ENCODE peak calls at places on chromosome 9, in four cellular contexts. X is GM20000, J is cardiac fibroblast, N is colonic mucosa. U is an unnamed sample.

GRCh38 chr9:93579711-93580516 is 3.5 kb downstream of the PHF2 start:
- DNase-seq in X (no peak), J (no peak), N (no peak), U (no peak)

GRCh38 chr9:106482733-106483132 is 380.2 kb upstream of the ZNF462 start:
- DNase-seq in X (no peak), J (no peak), N (no peak), U (no peak)

GRCh38 chr9:127223810-127224177 is 40.8 kb upstream of the GARNL3 start:
- DNase-seq in X (no peak), J (no peak), N (no peak), U (no peak)

GRCh38 chr9:92097997-92098482 is 17.2 kb downstream of the SPTLC1 start:
- DNase-seq in X (no peak), J (peak), N (peak), U (no peak)

GRCh38 chr9:73038613-73039012 is 85.8 kb upstream of the ALDH1A1 start:
- DNase-seq in X (no peak), J (peak), N (peak), U (no peak)

GRCh38 chr9:122468735-122469134 is 9.0 kb downstream of the OR1J1 start:
- DNase-seq in X (no peak), J (peak), N (no peak), U (no peak)

GRCh38 chr9:132946624-132947295 is 2.3 kb upstream of the TSC1 start:
- DNase-seq in X (no peak), J (peak), N (no peak), U (no peak)

GRCh38 chr9:116368680-116369079 is 215.1 kb downstream of the PAPPA start:
- DNase-seq in X (no peak), J (no peak), N (no peak), U (no peak)

GRCh38 chr9:96884443-96884842 is 30.1 kb upstream of the ZNF782 start:
- DNase-seq in X (no peak), J (peak), N (peak), U (no peak)

GRCh38 chr9:98288876-98289275 is 33.4 kb upstream of the TBC1D2 start:
- DNase-seq in X (no peak), J (no peak), N (peak), U (no peak)

GRCh38 chr9:94011134-94011533 is 56.0 kb upstream of the BARX1 start:
- DNase-seq in X (no peak), J (no peak), N (peak), U (no peak)

GRCh38 chr9:37918665-37919165 is 14.8 kb upstream of the SLC25A51 start:
- DNase-seq in X (no peak), J (no peak), N (no peak), U (no peak)

GRCh38 chr9:33446507-33447403 is 638 bp downstream of the AQP3 start:
- DNase-seq in X (peak), J (peak), N (peak), U (peak)

GRCh38 chr9:107819772-107820171 is 330.2 kb upstream of the KLF4 start:
- DNase-seq in X (no peak), J (no peak), N (peak), U (no peak)

GRCh38 chr9:92954078-92954861 is 6.9 kb downstream of the FGD3 start:
- DNase-seq in X (no peak), J (peak), N (peak), U (no peak)

GRCh38 chr9:84296146-84296843 is 44.3 kb downstream of the SLC28A3 start:
- DNase-seq in X (peak), J (peak), N (no peak), U (peak)

GRCh38 chr9:32344551-32345182 is 39.8 kb upstream of the ACO1 start:
- DNase-seq in X (no peak), J (peak), N (no peak), U (no peak)

GRCh38 chr9:107841078-107841477 is 351.5 kb upstream of the KLF4 start:
- DNase-seq in X (no peak), J (no peak), N (no peak), U (no peak)

GRCh38 chr9:13550519-13550918 is 271.0 kb upstream of the MPDZ start:
- DNase-seq in X (no peak), J (no peak), N (no peak), U (no peak)

GRCh38 chr9:88781500-88782391 is 209.5 kb upstream of the S1PR3 start:
- DNase-seq in X (no peak), J (peak), N (no peak), U (no peak)

GRCh38 chr9:34644766-34645314 is 1.6 kb upstream of the GALT start:
- DNase-seq in X (no peak), J (no peak), N (no peak), U (no peak)

GRCh38 chr9:97807681-97808080 is 45.3 kb upstream of the FOXE1 start:
- DNase-seq in X (no peak), J (no peak), N (no peak), U (no peak)

GRCh38 chr9:38339087-38339486 is 53.4 kb upstream of the ALDH1B1 start:
- DNase-seq in X (no peak), J (peak), N (no peak), U (no peak)

GRCh38 chr9:114174876-114175771 is 19.8 kb downstream of the COL27A1 start:
- DNase-seq in X (no peak), J (peak), N (peak), U (no peak)

GRCh38 chr9:124973807-124974206 is 32.9 kb upstream of the GOLGA1 start:
- DNase-seq in X (no peak), J (no peak), N (no peak), U (no peak)

GRCh38 chr9:110922145-110922544 is 116.1 kb downstream of the LPAR1 start:
- DNase-seq in X (no peak), J (peak), N (no peak), U (no peak)

GRCh38 chr9:121700165-121700830 is 48.9 kb downstream of the DAB2IP start:
- DNase-seq in X (peak), J (peak), N (peak), U (no peak)

GRCh38 chr9:113309204-113309813 is 6.1 kb upstream of the RNF183 start:
- DNase-seq in X (peak), J (peak), N (peak), U (peak)

GRCh38 chr9:100641166-100641565 is 63.3 kb downstream of the CAVIN4 start:
- DNase-seq in X (no peak), J (no peak), N (no peak), U (no peak)
- TF ChIP-seq CTCF in X (no peak), J (no peak), N (no peak), U (no peak)

DNA sequence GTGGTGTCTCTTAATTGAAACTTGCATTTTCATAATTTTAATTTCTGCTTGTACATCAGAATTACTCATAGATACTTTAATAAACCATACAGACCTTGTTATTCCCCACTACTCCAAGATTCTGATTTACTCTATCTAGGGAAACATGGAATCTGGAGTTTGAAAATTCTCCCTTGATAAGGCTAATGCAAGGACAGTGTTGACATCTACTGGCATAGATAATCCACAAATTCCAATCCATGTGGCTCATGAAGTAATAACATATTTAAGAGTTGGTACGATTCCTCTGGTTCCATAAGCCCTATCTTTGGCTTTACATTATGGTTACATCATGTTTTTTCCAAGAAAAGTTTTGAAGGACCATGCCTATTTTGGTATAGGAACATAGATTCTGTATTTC is 759.2 kb downstream of the TLR4 start:
- DNase-seq in X (no peak), J (no peak), N (no peak), U (no peak)
- TF ChIP-seq CTCF in X (no peak), J (no peak), N (no peak), U (no peak)

GRCh38 chr9:2210201-2210600 is 195.1 kb downstream of the SMARCA2 start:
- DNase-seq in X (no peak), J (peak), N (no peak), U (no peak)
- TF ChIP-seq CTCF in X (no peak), J (no peak), N (no peak), U (no peak)

GRCh38 chr9:68672625-68673024 is 32.4 kb upstream of the PIP5K1B start:
- DNase-seq in X (no peak), J (no peak), N (no peak), U (no peak)

GRCh38 chr9:68683433-68683832 is 21.6 kb upstream of the PIP5K1B start:
- DNase-seq in X (no peak), J (no peak), N (no peak), U (no peak)

GRCh38 chr9:68678430-68678829 is 26.6 kb upstream of the PIP5K1B start:
- DNase-seq in X (peak), J (no peak), N (no peak), U (no peak)
- TF ChIP-seq CTCF in X (peak), J (no peak), N (no peak), U (peak)

GRCh38 chr9:4152876-4153275 is 147.0 kb downstream of the GLIS3 start:
- DNase-seq in X (no peak), J (no peak), N (no peak), U (no peak)
- TF ChIP-seq CTCF in X (no peak), J (no peak), N (no peak), U (peak)

GRCh38 chr9:4640027-4640426 is 22.1 kb upstream of the PLPP6 start:
- DNase-seq in X (peak), J (peak), N (no peak), U (peak)
- TF ChIP-seq CTCF in X (no peak), J (peak), N (no peak), U (peak)

GRCh38 chr9:136669791-136670464 is 7.2 kb downstream of the EGFL7 start:
- DNase-seq in X (no peak), J (no peak), N (no peak), U (no peak)

GRCh38 chr9:136668983-136669790 is 6.5 kb downstream of the EGFL7 start:
- DNase-seq in X (no peak), J (no peak), N (no peak), U (no peak)

GRCh38 chr9:136667217-136667939 is 4.7 kb downstream of the EGFL7 start:
- DNase-seq in X (no peak), J (no peak), N (no peak), U (no peak)

GRCh38 chr9:136666364-136667216 is 3.9 kb downstream of the EGFL7 start:
- DNase-seq in X (no peak), J (no peak), N (no peak), U (no peak)

DNA sequence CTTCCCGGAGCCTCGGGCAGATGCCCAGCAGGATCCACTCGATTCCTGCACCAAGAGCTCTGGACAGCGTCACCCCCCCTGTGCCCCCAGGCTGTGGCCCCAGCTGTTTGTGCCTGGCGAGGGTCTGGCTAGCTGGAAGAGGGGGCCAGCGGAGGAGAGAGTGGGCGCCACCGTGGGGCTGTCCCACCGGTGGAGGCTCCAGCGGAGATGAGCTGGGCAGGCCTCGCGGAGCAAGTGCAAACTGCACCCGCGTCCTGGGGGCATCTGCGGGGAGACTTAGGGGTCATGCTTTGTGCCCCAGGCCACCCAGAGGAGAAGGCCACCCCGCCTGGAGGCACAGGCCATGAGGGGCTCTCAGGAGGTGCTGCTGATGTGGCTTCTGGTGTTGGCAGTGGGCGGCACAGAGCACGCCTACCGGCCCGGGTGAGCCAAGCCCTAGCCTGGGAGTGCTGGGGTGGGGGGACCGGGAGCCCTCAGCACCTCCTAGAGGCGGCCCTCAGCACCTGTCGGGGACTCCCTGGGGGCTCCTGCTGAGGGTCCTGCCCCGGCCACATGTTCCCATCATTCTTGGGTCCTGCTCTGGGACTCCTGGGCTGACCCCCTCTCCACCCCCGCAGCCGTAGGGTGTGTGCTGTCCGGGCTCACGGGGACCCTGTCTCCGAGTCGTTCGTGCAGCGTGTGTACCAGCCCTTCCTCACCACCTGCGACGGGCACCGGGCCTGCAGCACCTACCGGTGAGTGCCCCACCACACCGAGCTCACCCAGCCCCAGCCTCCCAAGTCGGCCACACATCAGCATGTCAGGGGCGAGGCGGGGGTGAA is 5.4 kb downstream of the EGFL7 start:
- DNase-seq in X (no peak), J (no peak), N (no peak), U (no peak)
- TF ChIP-seq CTCF in X (no peak), J (no peak), N (no peak), U (no peak)

GRCh38 chr9:87290241-87290700 is 207.4 kb upstream of the DAPK1 start:
- DNase-seq in X (no peak), J (peak), N (no peak), U (no peak)
- TF ChIP-seq CTCF in X (no peak), J (peak), N (no peak), U (no peak)

U was measured in GM13977.